ENCODE peak calls at places on chromosome 12, in eight cellular contexts. G is effector memory CD4-positive, alpha-beta T cell; P is naive thymus-derived CD4-positive, alpha-beta T cell; R is A549; L is astrocyte of the cerebellum; H is fibroblast of lung; M is spleen; J is AG10803. F is an unnamed sample.

GRCh38 chr12:57151741-57152407 is 4.5 kb upstream of the LRP1-AS start:
- DNase-seq in H (peak; percentile 74), R (no peak), G (no peak), J (peak; percentile 97), M (no peak), L (peak; percentile 91), P (no peak), F (no peak)

GRCh38 chr12:132238487-132239248 is 90.7 kb downstream of the GALNT9 start:
- DNase-seq in G (no peak), P (no peak), H (no peak), R (no peak), J (no peak), M (peak; percentile 69), L (no peak), F (peak; percentile 45)

GRCh38 chr12:108839011-108839889 is 18.1 kb downstream of the SSH1 start:
- DNase-seq in P (no peak), R (no peak), J (peak; percentile 99), H (peak; percentile 70), G (no peak), L (no peak), M (peak; percentile 87), F (no peak)

GRCh38 chr12:127550271-127550670 is 716.7 kb upstream of the TMEM132C start:
- DNase-seq in R (no peak), G (no peak), J (peak; percentile 82), M (no peak), P (no peak), H (peak; percentile 5), L (peak; percentile 24), F (no peak)

GRCh38 chr12:131892711-131893604 is 1.5 kb upstream of the ULK1 start:
- DNase-seq in L (no peak), P (no peak), H (no peak), J (no peak), G (no peak), R (peak; percentile 4), M (peak; percentile 79), F (no peak)

GRCh38 chr12:51103977-51104376 is 20.6 kb upstream of the CSRNP2 start:
- DNase-seq in L (no peak), G (no peak), H (no peak), M (no peak), P (no peak), J (no peak), R (no peak), F (no peak)

GRCh38 chr12:84701966-84702365 is 210.6 kb downstream of the SLC6A15 start:
- DNase-seq in R (no peak), G (no peak), H (peak; percentile 16), L (no peak), J (no peak), P (no peak), M (no peak), F (no peak)

GRCh38 chr12:125755512-125755911 is 690.3 kb downstream of the AACS start:
- DNase-seq in H (no peak), R (no peak), P (no peak), L (no peak), M (no peak), G (no peak), J (no peak), F (no peak)

GRCh38 chr12:127428420-127428819 is 838.5 kb upstream of the TMEM132C start:
- DNase-seq in H (no peak), G (no peak), L (no peak), P (no peak), M (no peak), J (no peak), R (no peak), F (no peak)

GRCh38 chr12:115439008-115439601 is 755.1 kb upstream of the TBX3 start:
- DNase-seq in M (no peak), H (no peak), L (no peak), G (no peak), R (no peak), J (no peak), P (no peak), F (no peak)

GRCh38 chr12:18146375-18146774 is 56.4 kb upstream of the RERGL start:
- DNase-seq in L (no peak), M (no peak), H (peak; percentile 68), P (no peak), G (no peak), J (no peak), R (no peak), F (no peak)

GRCh38 chr12:104578453-104578852 is 121.7 kb downstream of the CHST11 start:
- DNase-seq in M (no peak), P (no peak), R (peak; percentile 55), L (peak; percentile 41), J (peak; percentile 83), H (peak; percentile 48), G (no peak), F (no peak)

GRCh38 chr12:132300789-132301722 is 28.3 kb downstream of the GALNT9 start:
- DNase-seq in G (no peak), R (no peak), P (no peak), M (peak; percentile 70), H (no peak), J (no peak), L (no peak), F (peak; percentile 39)

GRCh38 chr12:15118946-15119345 is 102.3 kb downstream of the RERG start:
- DNase-seq in L (no peak), H (no peak), G (no peak), P (no peak), J (no peak), M (no peak), R (no peak), F (no peak)

GRCh38 chr12:15114501-15114900 is 106.7 kb downstream of the RERG start:
- DNase-seq in J (no peak), H (no peak), M (no peak), R (no peak), L (no peak), G (no peak), P (no peak), F (no peak)

GRCh38 chr12:15116983-15117382 is 104.2 kb downstream of the RERG start:
- DNase-seq in J (no peak), P (no peak), R (no peak), L (no peak), G (no peak), M (no peak), H (no peak), F (no peak)

GRCh38 chr12:15116073-15116472 is 105.1 kb downstream of the RERG start:
- DNase-seq in H (peak; percentile 1), P (no peak), L (peak; percentile 24), M (no peak), J (no peak), R (no peak), G (no peak), F (no peak)
- H3K4me3 ChIP-seq in H (no peak overlapping the region), P (no peak overlapping the region), L (no peak overlapping the region), M (no peak overlapping the region), J (no peak overlapping the region), R (no peak overlapping the region), G (no peak overlapping the region), F (no peak overlapping the region)

GRCh38 chr12:69986109-69986508 is 161.1 kb downstream of the MYRFL start:
- DNase-seq in H (no peak), L (no peak), G (no peak), J (no peak), M (no peak), P (no peak), R (no peak), F (no peak)

GRCh38 chr12:69984216-69984615 is 159.2 kb downstream of the MYRFL start:
- DNase-seq in M (no peak), P (no peak), H (no peak), L (no peak), G (no peak), R (no peak), J (peak; percentile 64), F (no peak)

GRCh38 chr12:69985656-69986055 is 160.6 kb downstream of the MYRFL start:
- DNase-seq in L (no peak), G (no peak), J (no peak), P (no peak), H (no peak), M (no peak), R (peak; percentile 31), F (no peak)

GRCh38 chr12:69988601-69989194 is 163.7 kb downstream of the MYRFL start:
- DNase-seq in H (peak; percentile 25), M (no peak), P (no peak), G (no peak), L (no peak), R (no peak), J (peak; percentile 87), F (no peak)

DNA sequence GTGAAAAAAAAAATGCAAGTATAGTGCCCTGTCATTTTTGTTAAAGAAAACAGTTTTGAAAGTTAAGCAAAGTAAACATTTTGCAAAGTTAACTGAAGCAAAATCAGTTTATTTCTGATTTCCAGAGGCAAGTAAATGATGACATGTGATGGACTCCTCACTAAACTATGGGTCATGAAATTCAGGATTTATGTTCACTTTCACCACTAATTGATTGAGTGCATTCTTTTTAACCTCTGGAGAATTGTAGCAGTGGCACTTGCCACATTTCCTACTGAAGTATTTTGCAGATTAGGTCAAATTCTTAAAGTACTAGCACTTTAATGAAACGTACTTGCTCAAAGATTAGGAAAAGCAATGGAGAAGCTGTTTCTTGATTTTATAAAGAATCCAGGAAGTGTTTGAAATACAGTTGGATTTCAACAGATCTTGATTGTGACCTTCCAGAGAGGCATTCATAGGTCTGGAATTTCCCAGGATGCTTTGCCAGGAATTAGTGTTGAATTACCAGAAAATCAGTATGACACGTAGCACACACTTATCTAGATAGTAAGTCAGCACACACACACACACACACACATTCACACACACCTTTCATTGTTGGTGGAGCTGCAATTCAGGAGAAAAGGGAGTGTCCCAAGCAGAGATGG is 162.6 kb downstream of the MYRFL start:
- DNase-seq in P (no peak), R (peak; percentile 25), L (peak; percentile 36), M (no peak), G (no peak), H (peak; percentile 89), J (peak; percentile 97), F (peak; percentile 73)
- H3K4me3 ChIP-seq in P (no peak overlapping the region), R (no peak overlapping the region), L (no peak overlapping the region), M (no peak overlapping the region), G (no peak overlapping the region), H (no peak overlapping the region), J (no peak overlapping the region), F (no peak overlapping the region)

GRCh38 chr12:101620762-101621133 is 26.0 kb downstream of the MYBPC1 start:
- DNase-seq in H (no peak), M (no peak), L (no peak), R (no peak), G (no peak), J (no peak), P (no peak), F (no peak)
- H3K4me3 ChIP-seq in H (no peak overlapping the region), M (no peak overlapping the region), L (no peak overlapping the region), R (no peak overlapping the region), G (no peak overlapping the region), J (no peak overlapping the region), P (no peak overlapping the region), F (no peak overlapping the region)

DNA sequence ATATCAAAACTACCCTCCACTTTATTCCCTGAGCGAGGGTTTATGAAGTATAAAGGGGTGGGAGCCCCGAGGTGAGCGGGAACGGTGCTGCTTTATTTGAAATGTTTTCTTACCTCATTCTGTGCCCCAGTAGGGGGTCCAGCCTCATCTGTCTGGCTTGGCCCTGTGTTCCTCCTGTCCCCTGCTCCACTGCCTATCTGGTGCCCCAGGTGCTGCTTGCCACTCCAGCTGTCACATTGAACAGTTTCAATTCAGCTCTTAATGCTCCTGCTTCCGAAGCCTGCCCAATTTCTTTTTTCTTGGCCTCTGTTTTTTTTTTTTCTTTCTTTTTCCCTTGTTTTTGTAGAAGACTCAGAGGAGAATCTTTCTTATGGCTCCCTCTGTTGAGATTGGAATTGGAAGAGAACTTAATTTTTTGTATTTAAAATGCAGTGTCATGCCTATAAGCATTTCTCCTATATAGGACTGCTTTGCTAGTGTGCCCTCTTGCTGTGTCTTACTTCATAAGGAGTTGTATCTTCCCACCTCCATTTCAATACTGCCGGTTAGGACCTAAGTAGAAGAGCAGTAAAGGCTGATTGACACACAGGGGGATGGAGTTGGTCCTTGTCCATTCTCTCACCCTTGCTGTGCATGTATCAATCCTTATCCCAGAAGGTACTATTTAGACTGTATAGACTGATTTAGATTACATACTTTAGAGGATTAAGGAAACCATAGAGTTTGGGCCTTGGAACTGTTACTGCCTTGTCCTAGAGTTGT is 2.3 kb downstream of the ATXN7L3B start:
- DNase-seq in G (no peak), H (no peak), J (no peak), R (no peak), L (no peak), P (no peak), M (no peak), F (no peak)
- H3K4me3 ChIP-seq in G (peak overlapping the region; percentile 1), H (peak overlapping the region; percentile 83), J (peak overlapping the region; percentile 93), R (peak overlapping the region; percentile 66), L (peak overlapping the region; percentile 81), P (peak overlapping the region; percentile 85), M (no peak overlapping the region), F (peak overlapping the region; percentile 6)

F was measured in RWPE2.